ENCODE peak calls at places on chromosomes 11 and 22, in six cellular contexts. W is K562, H is endothelial cell of umbilical vein, D is H1, A is WTC11, F is HepG2. L is an unnamed sample.

GRCh38 chr11:58762284-58763119 is 30.8 kb upstream of the GLYAT start:
- DNase-seq in W (no peak), H (no peak), D (no peak), A (no peak), F (peak; percentile 96), L (no peak)

GRCh38 chr22:38981005-38981658 is 1.0 kb upstream of the APOBEC3B start:
- DNase-seq in W (peak; percentile 62), H (no peak), D (no peak), A (no peak), F (peak; percentile 67), L (no peak)

GRCh38 chr11:2999464-2999998 is 7.4 kb upstream of the NAP1L4 start:
- DNase-seq in W (no peak), H (no peak), D (no peak), A (no peak), F (no peak), L (no peak)

GRCh38 chr11:113778111-113778910 is 1.3 kb upstream of the CLDN25 start:
- DNase-seq in W (no peak), H (peak; percentile 65), D (no peak), A (no peak), F (peak; percentile 40), L (no peak)

GRCh38 chr11:60459345-60459744 is 3.7 kb downstream of the MS4A1 start:
- DNase-seq in W (no peak), H (no peak), D (no peak), A (no peak), F (no peak), L (no peak)

GRCh38 chr11:45848654-45849081 is 1.4 kb downstream of the CRY2 start:
- DNase-seq in W (no peak), H (no peak), D (no peak), A (no peak), F (peak; percentile 78), L (no peak)

GRCh38 chr22:41603873-41604332 is 14.3 kb upstream of the PMM1 start:
- DNase-seq in W (peak; percentile 52), H (no peak), D (no peak), A (no peak), F (no peak), L (no peak)

GRCh38 chr11:107623183-107623582 is 32.2 kb downstream of the ELMOD1 start:
- DNase-seq in W (no peak), H (no peak), D (no peak), A (no peak), F (no peak), L (no peak)

GRCh38 chr11:9091044-9091936 is at the start of gene SCUBE2:
- DNase-seq in W (peak; percentile 42), H (no peak), D (peak; percentile 62), A (no peak), F (no peak), L (no peak)

GRCh38 chr11:66973956-66974585 is 1.0 kb upstream of the C11orf86 start:
- DNase-seq in W (no peak), H (no peak), D (no peak), A (no peak), F (no peak), L (no peak)

GRCh38 chr11:102157219-102157618 is 47.0 kb downstream of the YAP1 start:
- DNase-seq in W (no peak), H (peak; percentile 4), D (no peak), A (no peak), F (peak; percentile 81), L (no peak)

GRCh38 chr11:89489930-89490329 is 1.2 kb downstream of the NOX4 start:
- DNase-seq in W (no peak), H (no peak), D (no peak), A (no peak), F (no peak), L (no peak)

GRCh38 chr11:129731316-129731715 is 84.3 kb upstream of the TMEM45B start:
- DNase-seq in W (no peak), H (no peak), D (no peak), A (no peak), F (no peak), L (peak; percentile 4)

GRCh38 chr11:44573333-44573732 is 7.9 kb downstream of the CD82 start:
- DNase-seq in W (no peak), H (no peak), D (no peak), A (no peak), F (no peak), L (no peak)

GRCh38 chr11:69422645-69423044 is 58.8 kb upstream of the LINC01488 start:
- DNase-seq in W (no peak), H (no peak), D (no peak), A (no peak), F (no peak), L (no peak)

GRCh38 chr22:45420539-45420938 is 7.0 kb downstream of the RIBC2 start:
- DNase-seq in W (no peak), H (no peak), D (peak; percentile 22), A (no peak), F (no peak), L (no peak)

GRCh38 chr22:42717197-42717967 is 3.3 kb downstream of the A4GALT start:
- DNase-seq in W (peak; percentile 53), H (no peak), D (no peak), A (peak; percentile 31), F (no peak), L (no peak)

GRCh38 chr11:57315491-57315890 is 9.3 kb downstream of the TNKS1BP1 start:
- DNase-seq in W (no peak), H (no peak), D (no peak), A (peak; percentile 39), F (no peak), L (no peak)

GRCh38 chr22:46250035-46250782 is at the start of gene CDPF1:
- DNase-seq in W (peak; percentile 88), H (peak; percentile 87), D (peak; percentile 89), A (peak; percentile 85), F (peak; percentile 73), L (peak; percentile 69)

GRCh38 chr22:24423519-24424000 is 3.8 kb upstream of the ADORA2A start:
- DNase-seq in W (peak; percentile 85), H (peak; percentile 44), D (peak; percentile 92), A (peak; percentile 69), F (no peak), L (peak; percentile 21)

GRCh38 chr22:26939466-26939865 is 282.1 kb downstream of the MIAT start:
- DNase-seq in W (no peak), H (no peak), D (no peak), A (no peak), F (no peak), L (no peak)

GRCh38 chr22:45553333-45554039 is 50.8 kb downstream of the FBLN1 start:
- DNase-seq in W (peak; percentile 68), H (peak; percentile 71), D (peak; percentile 95), A (peak; percentile 87), F (peak; percentile 73), L (peak; percentile 82)

GRCh38 chr22:23207786-23208325 is 27.5 kb downstream of the BCR start:
- DNase-seq in W (peak; percentile 66), H (no peak), D (no peak), A (no peak), F (no peak), L (no peak)

GRCh38 chr11:119316017-119316728 is 757 bp downstream of the MCAM start:
- DNase-seq in W (peak; percentile 50), H (peak; percentile 42), D (no peak), A (no peak), F (no peak), L (no peak)
- TF ChIP-seq JUN in W (no peak), H (no peak), D (no peak), A (no peak), F (no peak), L (no peak)

DNA sequence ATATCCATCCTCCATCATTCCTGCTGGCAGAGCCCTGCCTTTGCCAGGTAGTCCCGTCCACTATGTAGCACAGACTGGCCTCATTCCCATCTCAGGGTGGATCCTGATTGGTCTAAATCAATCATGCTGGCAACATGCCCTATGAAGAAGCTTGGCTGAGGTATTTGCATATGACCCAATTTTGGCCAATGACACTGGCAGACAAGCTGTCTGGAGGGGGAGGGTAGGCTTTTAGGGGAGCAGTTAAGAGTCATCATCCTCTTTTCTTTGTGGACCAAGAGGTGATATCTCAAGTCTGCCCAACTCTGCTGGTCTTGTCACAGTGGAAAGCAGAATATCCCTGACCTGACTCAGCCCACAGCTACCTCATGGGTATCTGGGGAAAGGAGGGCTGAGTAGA is 5.1 kb downstream of the CCDC89 start:
- DNase-seq in W (no peak), H (no peak), D (no peak), A (no peak), F (no peak), L (no peak)
- TF ChIP-seq JUN in W (no peak), H (no peak), D (no peak), A (no peak), F (no peak), L (no peak)

GRCh38 chr11:78216571-78217287 is 28.0 kb downstream of the USP35 start:
- DNase-seq in W (peak; percentile 40), H (no peak), D (no peak), A (no peak), F (no peak), L (peak; percentile 16)

GRCh38 chr11:78220218-78221157 is 31.8 kb downstream of the USP35 start:
- DNase-seq in W (no peak), H (no peak), D (peak; percentile 23), A (no peak), F (no peak), L (no peak)

GRCh38 chr11:78217650-78218541 is 29.2 kb downstream of the USP35 start:
- DNase-seq in W (no peak), H (no peak), D (no peak), A (peak; percentile 5), F (no peak), L (no peak)

GRCh38 chr11:78219493-78220217 is 30.9 kb downstream of the USP35 start:
- DNase-seq in W (no peak), H (no peak), D (no peak), A (peak; percentile 5), F (no peak), L (no peak)

DNA sequence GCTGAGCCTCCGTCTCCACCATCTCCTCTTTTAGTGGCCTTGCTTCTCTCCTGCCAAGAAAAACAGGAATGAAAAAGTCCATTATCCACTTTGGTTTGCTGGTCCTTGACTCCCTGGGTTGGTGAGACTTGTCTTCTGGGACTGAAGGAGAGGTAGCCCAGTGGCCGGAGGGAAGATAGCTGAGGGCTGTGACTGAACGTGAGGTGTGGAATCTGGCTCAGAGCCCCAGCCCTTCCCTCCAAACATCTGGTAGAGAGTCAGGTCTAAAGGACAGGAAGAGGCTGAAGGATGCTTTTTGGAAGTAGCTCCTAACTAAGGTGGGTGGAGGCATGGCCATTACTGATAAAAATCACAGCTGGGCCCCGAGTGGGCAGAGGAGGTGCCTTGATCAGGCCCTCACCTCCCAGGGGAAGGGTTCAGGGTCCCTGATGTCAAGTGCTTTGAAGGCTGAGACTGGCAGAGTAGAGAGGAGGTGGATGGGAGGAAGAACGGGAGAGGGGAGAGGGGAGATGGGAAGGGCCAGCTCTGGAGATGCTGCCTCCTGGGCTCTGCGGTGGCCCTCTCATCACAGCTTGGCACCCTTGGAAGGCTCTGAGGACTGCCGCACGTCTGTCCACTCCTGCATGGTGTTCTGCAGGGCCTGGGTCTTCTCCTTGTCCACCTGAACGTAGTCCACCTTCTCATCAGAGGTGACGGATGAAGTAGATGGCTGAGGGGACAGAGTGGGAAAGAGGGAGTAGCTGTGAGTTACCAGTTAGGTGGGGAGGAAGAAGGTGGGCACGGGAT is 30.2 kb downstream of the USP35 start:
- DNase-seq in W (no peak), H (no peak), D (no peak), A (peak; percentile 2), F (no peak), L (no peak)
- TF ChIP-seq JUN in W (no peak), H (no peak), D (no peak), A (no peak), F (no peak), L (no peak)

GRCh38 chr11:128323381-128323780 is 264.0 kb downstream of the ETS1 start:
- DNase-seq in W (no peak), H (peak; percentile 23), D (no peak), A (no peak), F (no peak), L (peak; percentile 3)
- TF ChIP-seq JUN in W (no peak), H (no peak), D (no peak), A (no peak), F (no peak), L (no peak)

L was measured in A549.